ENCODE peak calls at places on chromosomes 2 and 18, in seven cellular contexts. H is ovary, B is mammary epithelial cell, S is small intestine, L is BE2C, X is MM.1S, T is K562. N is an unnamed sample.

GRCh38 chr2:223051580-223052375 is at the start of gene KCNE4:
- DNase-seq in H (peak; percentile 68), S (peak; percentile 36), B (no peak), T (no peak), X (no peak), L (no peak), N (no peak)

GRCh38 chr2:132581917-132582316 is 88.1 kb downstream of the LYPD1 start:
- DNase-seq in L (no peak), B (peak; percentile 81), S (peak; percentile 49), X (peak; percentile 84), H (no peak), T (no peak), N (no peak)

GRCh38 chr18:44679912-44680270 is 797 bp upstream of the SETBP1 start:
- DNase-seq in H (peak; percentile 68), X (peak; percentile 60), T (no peak), S (peak; percentile 23), B (peak; percentile 52), L (peak; percentile 61), N (no peak)

GRCh38 chr2:45436456-45436855 is 174.6 kb downstream of the SRBD1 start:
- DNase-seq in H (no peak), T (no peak), S (no peak), X (no peak), L (no peak), B (no peak), N (no peak)

GRCh38 chr2:58862234-58862633 is 621.1 kb upstream of the FANCL start:
- DNase-seq in X (no peak), T (no peak), S (no peak), L (no peak), H (no peak), B (no peak), N (no peak)

GRCh38 chr2:23532311-23533013 is 147.5 kb downstream of the KLHL29 start:
- DNase-seq in S (no peak), H (peak; percentile 62), T (no peak), L (peak; percentile 73), X (no peak), B (no peak), N (peak; percentile 54)

GRCh38 chr2:203596183-203596582 is 61.1 kb upstream of the RAPH1 start:
- DNase-seq in X (no peak), B (no peak), L (no peak), T (no peak), S (no peak), H (no peak), N (no peak)

GRCh38 chr2:55134316-55134706 is 84.1 kb upstream of the RTN4 start:
- DNase-seq in S (no peak), H (no peak), T (no peak), B (no peak), L (no peak), X (no peak), N (no peak)

GRCh38 chr2:128315122-128315828 is 3.4 kb downstream of the HS6ST1 start:
- DNase-seq in T (no peak), H (no peak), S (no peak), L (no peak), X (no peak), B (no peak), N (peak; percentile 4)

GRCh38 chr18:13464432-13465125 is 246.0 kb downstream of the LDLRAD4 start:
- DNase-seq in B (no peak), H (no peak), T (no peak), X (peak; percentile 53), S (peak; percentile 46), L (no peak), N (peak; percentile 55)

GRCh38 chr18:13463526-13463925 is 245.0 kb downstream of the LDLRAD4 start:
- DNase-seq in L (no peak), X (no peak), B (no peak), T (no peak), H (no peak), S (no peak), N (no peak)

GRCh38 chr18:13462686-13463085 is 244.1 kb downstream of the LDLRAD4 start:
- DNase-seq in H (no peak), X (no peak), S (no peak), L (no peak), B (no peak), T (no peak), N (no peak)

GRCh38 chr18:13465126-13465446 is 246.5 kb downstream of the LDLRAD4 start:
- DNase-seq in X (no peak), S (peak; percentile 4), H (no peak), L (no peak), B (no peak), T (no peak), N (no peak)

GRCh38 chr18:13465476-13465875 is 246.9 kb downstream of the LDLRAD4 start:
- DNase-seq in T (no peak), X (no peak), H (no peak), B (no peak), L (no peak), S (no peak), N (no peak)
- H3K4me1 ChIP-seq in T (no peaks in the 10 kb centered on the region), X (no peaks in the 10 kb centered on the region), H (no peaks in the 10 kb centered on the region), B (no peaks in the 10 kb centered on the region), L (no peaks in the 10 kb centered on the region), S (peaks cover 4% of the 10 kb centered on the region), N (peaks cover 16% of the 10 kb centered on the region)

DNA sequence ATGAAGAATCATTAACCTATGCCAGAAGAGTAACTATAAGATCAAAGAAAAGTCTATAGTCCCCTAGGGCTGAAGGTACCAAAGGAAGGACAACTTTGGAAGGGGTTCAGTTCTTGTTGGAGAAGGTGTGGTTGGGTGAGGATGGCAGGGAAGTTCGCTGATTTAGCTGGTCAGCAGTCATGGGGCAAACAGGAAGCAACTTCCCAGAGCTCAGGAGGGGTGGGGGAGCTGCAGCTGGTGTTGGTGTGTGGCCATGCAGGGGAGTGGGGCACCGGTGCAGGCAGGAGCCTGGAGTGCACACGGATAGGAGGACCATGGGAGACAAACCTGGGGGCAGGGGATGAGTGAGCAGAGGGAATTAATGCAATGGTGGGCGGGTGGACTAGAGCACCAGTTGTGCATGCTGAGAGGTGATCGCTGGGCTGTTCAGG is 34.0 kb downstream of the FHOD3 start:
- DNase-seq in L (no peak), S (peak; percentile 42), B (no peak), X (no peak), T (no peak), H (no peak), N (no peak)
- H3K4me1 ChIP-seq in L (no peaks in the 10 kb centered on the region), S (no peaks in the 10 kb centered on the region), B (no peaks in the 10 kb centered on the region), X (no peaks in the 10 kb centered on the region), T (no peaks in the 10 kb centered on the region), H (peaks cover 1% of the 10 kb centered on the region), N (no peaks in the 10 kb centered on the region)

DNA sequence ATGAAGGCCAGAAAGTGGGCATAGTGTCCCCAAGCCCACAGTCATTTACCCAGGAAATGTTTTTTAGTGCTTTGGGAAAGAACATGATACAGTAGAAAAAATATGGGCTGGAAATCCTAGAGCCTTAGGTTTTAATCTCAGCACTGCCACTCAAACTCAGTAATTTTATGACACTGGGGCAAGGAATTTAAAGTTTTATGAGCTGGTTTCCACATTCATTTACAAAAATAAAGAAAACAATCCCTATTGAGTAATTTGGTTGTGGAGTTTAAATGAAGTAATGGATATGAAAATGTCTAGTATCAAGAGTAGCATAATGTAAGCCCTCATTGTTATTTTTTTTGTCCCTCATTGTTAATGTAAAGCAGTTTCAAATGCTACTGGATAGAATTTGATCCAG is 51.5 kb upstream of the FRZB start:
- DNase-seq in L (no peak), X (no peak), S (no peak), T (no peak), H (no peak), B (no peak), N (no peak)
- H3K4me1 ChIP-seq in L (no peaks in the 10 kb centered on the region), X (peaks cover 2% of the 10 kb centered on the region), S (no peaks in the 10 kb centered on the region), T (no peaks in the 10 kb centered on the region), H (no peaks in the 10 kb centered on the region), B (peaks cover 27% of the 10 kb centered on the region), N (no peaks in the 10 kb centered on the region)

GRCh38 chr2:20589975-20590703 is 60.8 kb downstream of the HS1BP3 start:
- DNase-seq in S (no peak), L (no peak), X (no peak), T (no peak), B (no peak), H (peak; percentile 16), N (no peak)

GRCh38 chr2:20594048-20594750 is 56.7 kb downstream of the HS1BP3 start:
- DNase-seq in L (no peak), B (no peak), H (peak; percentile 14), T (no peak), S (no peak), X (no peak), N (no peak)

GRCh38 chr2:20590704-20591515 is 60.0 kb downstream of the HS1BP3 start:
- DNase-seq in T (no peak), X (no peak), L (peak; percentile 63), H (peak; percentile 42), B (no peak), S (no peak), N (no peak)

GRCh38 chr2:20593072-20594034 is 57.5 kb downstream of the HS1BP3 start:
- DNase-seq in T (peak; percentile 87), L (no peak), S (no peak), H (peak; percentile 87), B (peak; percentile 89), X (no peak), N (no peak)

GRCh38 chr2:20592106-20593071 is 58.5 kb downstream of the HS1BP3 start:
- DNase-seq in S (no peak), X (no peak), T (peak; percentile 63), B (no peak), L (no peak), H (peak; percentile 24), N (no peak)
- H3K4me1 ChIP-seq in S (peaks cover 8% of the 10 kb centered on the region), X (peaks cover 35% of the 10 kb centered on the region), T (peaks cover 38% of the 10 kb centered on the region), B (peaks cover 36% of the 10 kb centered on the region), L (peaks cover 11% of the 10 kb centered on the region), H (peaks cover 34% of the 10 kb centered on the region), N (no peaks in the 10 kb centered on the region)

GRCh38 chr18:24633121-24633520 is 172.7 kb downstream of the HRH4 start:
- DNase-seq in X (no peak), L (no peak), S (no peak), B (peak; percentile 5), H (no peak), T (no peak), N (no peak)
- H3K4me1 ChIP-seq in X (no peaks in the 10 kb centered on the region), L (no peaks in the 10 kb centered on the region), S (no peaks in the 10 kb centered on the region), B (no peaks in the 10 kb centered on the region), H (no peaks in the 10 kb centered on the region), T (no peaks in the 10 kb centered on the region), N (no peaks in the 10 kb centered on the region)

DNA sequence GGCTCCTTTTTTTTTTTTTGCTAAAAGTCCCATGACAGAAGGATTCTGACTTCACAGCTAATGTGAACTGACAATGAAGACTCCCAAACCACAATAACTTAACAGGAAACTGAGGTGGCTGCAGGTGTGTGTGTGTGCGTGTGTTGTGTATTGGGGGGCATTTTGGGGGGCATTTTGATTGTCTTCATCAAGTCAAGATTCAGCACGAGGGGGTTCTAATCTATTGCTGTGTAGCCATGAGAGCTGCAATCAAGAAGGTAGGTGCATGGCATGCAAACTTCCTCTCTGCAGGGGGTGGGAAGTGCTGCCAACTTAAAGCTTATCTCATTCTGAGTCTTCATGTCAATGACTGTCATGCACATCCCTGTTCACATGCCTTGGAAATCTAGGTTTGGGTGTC is 25.2 kb downstream of the SPRED2 start:
- DNase-seq in S (no peak), L (no peak), B (no peak), X (peak; percentile 49), H (no peak), T (no peak), N (no peak)
- H3K4me1 ChIP-seq in S (peaks cover 9% of the 10 kb centered on the region), L (no peaks in the 10 kb centered on the region), B (peaks cover 4% of the 10 kb centered on the region), X (peaks cover 25% of the 10 kb centered on the region), H (peaks cover 7% of the 10 kb centered on the region), T (peaks cover 14% of the 10 kb centered on the region), N (no peaks in the 10 kb centered on the region)

GRCh38 chr2:144479659-144480058 is 40.3 kb downstream of the ZEB2 start:
- DNase-seq in B (no peak), S (no peak), T (no peak), H (no peak), L (no peak), X (no peak), N (no peak)
- H3K4me1 ChIP-seq in B (peaks cover 5% of the 10 kb centered on the region), S (peaks cover 15% of the 10 kb centered on the region), T (no peaks in the 10 kb centered on the region), H (peaks cover 19% of the 10 kb centered on the region), L (no peaks in the 10 kb centered on the region), X (no peaks in the 10 kb centered on the region), N (no peaks in the 10 kb centered on the region)